ENCODE peak calls at places on chromosomes 2 and 18, in seven cellular contexts. T is foreskin fibroblast, L is GM12865, O is hepatocyte, U is endothelial cell, W is cardiac muscle cell, G is GM20000. V is an unnamed sample.

GRCh38 chr2:202911513-202912341 is at the start of the genes CARF and WDR12:
- DNase-seq in T (peak), L (peak), O (peak), U (peak), W (peak), G (peak), V (peak)

GRCh38 chr2:71681626-71682025 is 228.3 kb downstream of the DYSF start:
- DNase-seq in T (no peak), L (no peak), O (no peak), U (no peak), W (no peak), G (no peak), V (no peak)

GRCh38 chr2:73031725-73032701 is 39.5 kb downstream of the SFXN5 start:
- DNase-seq in T (no peak), L (no peak), O (peak), U (no peak), W (no peak), G (no peak), V (no peak)

GRCh38 chr18:66749475-66750035 is 145.7 kb upstream of the CDH19 start:
- DNase-seq in T (no peak), L (no peak), O (no peak), U (no peak), W (peak), G (no peak), V (no peak)

GRCh38 chr2:84729224-84729623 is 151.7 kb downstream of the TRABD2A start:
- DNase-seq in T (no peak), L (no peak), O (no peak), U (no peak), W (no peak), G (no peak), V (no peak)

GRCh38 chr2:47373747-47374146 is 29.2 kb upstream of the MSH2 start:
- DNase-seq in T (no peak), L (no peak), O (peak), U (peak), W (no peak), G (no peak), V (no peak)

GRCh38 chr2:121038831-121039230 is 246.2 kb downstream of the TFCP2L1 start:
- DNase-seq in T (peak), L (no peak), O (no peak), U (no peak), W (no peak), G (no peak), V (no peak)

GRCh38 chr2:222709191-222709891 is 37.9 kb downstream of the MOGAT1 start:
- DNase-seq in T (peak), L (peak), O (peak), U (no peak), W (peak), G (peak), V (peak)

GRCh38 chr18:36294031-36294430 is 3.5 kb upstream of the FHOD3 start:
- DNase-seq in T (peak), L (no peak), O (no peak), U (no peak), W (no peak), G (no peak), V (no peak)

GRCh38 chr18:58135170-58135569 is 91.1 kb downstream of the NEDD4L start:
- DNase-seq in T (peak), L (peak), O (no peak), U (no peak), W (peak), G (peak), V (peak)

GRCh38 chr2:42303252-42303651 is 57.8 kb downstream of the COX7A2L start:
- DNase-seq in T (no peak), L (no peak), O (no peak), U (no peak), W (no peak), G (no peak), V (no peak)

GRCh38 chr18:46917108-46917807 is at the start of the genes KATNAL2 and PIAS2:
- DNase-seq in T (peak), L (peak), O (peak), U (peak), W (peak), G (peak), V (peak)

GRCh38 chr18:56508637-56509036 is 129.8 kb downstream of the TXNL1 start:
- DNase-seq in T (no peak), L (no peak), O (no peak), U (no peak), W (peak), G (no peak), V (no peak)

GRCh38 chr2:217804786-217805678 is 197.8 kb downstream of the TNS1 start:
- DNase-seq in T (peak), L (peak), O (no peak), U (no peak), W (no peak), G (no peak), V (no peak)

GRCh38 chr2:224584111-224584764 is 925 bp downstream of the CUL3 start:
- DNase-seq in T (peak), L (peak), O (peak), U (peak), W (peak), G (no peak), V (no peak)

GRCh38 chr2:65292095-65292378 is 64.4 kb downstream of the ACTR2 start:
- DNase-seq in T (no peak), L (no peak), O (peak), U (no peak), W (no peak), G (no peak), V (no peak)

GRCh38 chr2:157443795-157444642 is at the start of gene CYTIP:
- DNase-seq in T (no peak), L (peak), O (no peak), U (no peak), W (peak), G (peak), V (no peak)

GRCh38 chr18:52070295-52070756 is 269.7 kb upstream of the DCC start:
- DNase-seq in T (no peak), L (no peak), O (peak), U (no peak), W (no peak), G (no peak), V (no peak)

GRCh38 chr2:71702971-71703898 is 249.9 kb downstream of the DYSF start:
- DNase-seq in T (no peak), L (no peak), O (no peak), U (no peak), W (no peak), G (no peak), V (no peak)

GRCh38 chr18:3380384-3380961 is 69.5 kb upstream of the TGIF1 start:
- DNase-seq in T (peak), L (no peak), O (no peak), U (no peak), W (peak), G (no peak), V (no peak)

GRCh38 chr18:74604774-74605173 is 7.1 kb downstream of the ZNF407 start:
- DNase-seq in T (peak), L (no peak), O (no peak), U (no peak), W (peak), G (no peak), V (peak)

GRCh38 chr2:145524303-145524702 is 1004.4 kb upstream of the ZEB2 start:
- DNase-seq in T (no peak), L (no peak), O (no peak), U (no peak), W (no peak), G (no peak), V (no peak)

GRCh38 chr2:43225093-43225787 is 1.2 kb downstream of the ZFP36L2 start:
- DNase-seq in T (peak), L (peak), O (peak), U (peak), W (peak), G (peak), V (no peak)

GRCh38 chr2:207418422-207418821 is 111.3 kb upstream of the CREB1 start:
- DNase-seq in T (no peak), L (no peak), O (no peak), U (no peak), W (no peak), G (no peak), V (no peak)

GRCh38 chr2:159903404-159904126 is 105.6 kb upstream of the CD302 start:
- DNase-seq in T (peak), L (peak), O (no peak), U (no peak), W (peak), G (peak), V (no peak)

GRCh38 chr2:157173740-157174184 is 83.7 kb upstream of the GALNT5 start:
- DNase-seq in T (peak), L (no peak), O (peak), U (no peak), W (peak), G (no peak), V (peak)

GRCh38 chr2:222038086-222038802 is 260.6 kb downstream of the PAX3 start:
- DNase-seq in T (peak), L (no peak), O (no peak), U (no peak), W (peak), G (no peak), V (no peak)

GRCh38 chr2:62306751-62307468 is 111.0 kb downstream of the B3GNT2 start:
- DNase-seq in T (no peak), L (peak), O (peak), U (no peak), W (peak), G (no peak), V (no peak)

GRCh38 chr2:99637157-99637697 is 147.4 kb upstream of the REV1 start:
- DNase-seq in T (no peak), L (no peak), O (no peak), U (no peak), W (no peak), G (no peak), V (no peak)

GRCh38 chr2:50902365-50902764 is 129.6 kb downstream of the NRXN1 start:
- DNase-seq in T (no peak), L (no peak), O (no peak), U (no peak), W (no peak), G (no peak), V (no peak)

GRCh38 chr2:118849226-118850170 is 2.0 kb upstream of the EN1 start:
- DNase-seq in T (peak), L (no peak), O (no peak), U (no peak), W (no peak), G (peak), V (no peak)

GRCh38 chr2:99380376-99381010 is 43.3 kb downstream of the EIF5B start:
- DNase-seq in T (no peak), L (peak), O (no peak), U (no peak), W (no peak), G (no peak), V (no peak)

GRCh38 chr2:133753665-133754064 is 185.4 kb upstream of the NCKAP5 start:
- DNase-seq in T (no peak), L (no peak), O (no peak), U (no peak), W (no peak), G (no peak), V (no peak)

GRCh38 chr2:202693503-202693902 is 58.7 kb downstream of the FAM117B start:
- DNase-seq in T (no peak), L (no peak), O (no peak), U (no peak), W (no peak), G (no peak), V (no peak)

GRCh38 chr2:24025264-24025663 is 15.4 kb downstream of the MFSD2B start:
- DNase-seq in T (no peak), L (no peak), O (no peak), U (no peak), W (no peak), G (no peak), V (no peak)

GRCh38 chr2:24026233-24026632 is 16.3 kb downstream of the MFSD2B start:
- DNase-seq in T (no peak), L (no peak), O (no peak), U (no peak), W (no peak), G (no peak), V (no peak)

GRCh38 chr2:24022975-24023575 is 13.2 kb downstream of the MFSD2B start:
- DNase-seq in T (no peak), L (no peak), O (no peak), U (no peak), W (no peak), G (no peak), V (no peak)

GRCh38 chr2:24022324-24022974 is 12.6 kb downstream of the MFSD2B start:
- DNase-seq in T (no peak), L (no peak), O (no peak), U (no peak), W (no peak), G (no peak), V (no peak)

GRCh38 chr2:24024018-24024417 is 14.1 kb downstream of the MFSD2B start:
- DNase-seq in T (peak), L (no peak), O (no peak), U (no peak), W (peak), G (no peak), V (no peak)
- TF ChIP-seq CTCF in T (peak), L (no peak), O (peak), U (no peak), W (peak), G (no peak), V (peak)

GRCh38 chr2:8489221-8489620 is 192.6 kb upstream of the ID2 start:
- DNase-seq in T (no peak), L (no peak), O (no peak), U (no peak), W (no peak), G (no peak), V (no peak)

GRCh38 chr2:8490166-8490565 is 191.7 kb upstream of the ID2 start:
- DNase-seq in T (no peak), L (no peak), O (no peak), U (no peak), W (no peak), G (no peak), V (no peak)

GRCh38 chr2:8489751-8490150 is 192.1 kb upstream of the ID2 start:
- DNase-seq in T (no peak), L (no peak), O (no peak), U (no peak), W (no peak), G (no peak), V (no peak)

GRCh38 chr2:8487461-8487932 is 194.4 kb upstream of the ID2 start:
- DNase-seq in T (no peak), L (peak), O (no peak), U (no peak), W (no peak), G (no peak), V (no peak)

DNA sequence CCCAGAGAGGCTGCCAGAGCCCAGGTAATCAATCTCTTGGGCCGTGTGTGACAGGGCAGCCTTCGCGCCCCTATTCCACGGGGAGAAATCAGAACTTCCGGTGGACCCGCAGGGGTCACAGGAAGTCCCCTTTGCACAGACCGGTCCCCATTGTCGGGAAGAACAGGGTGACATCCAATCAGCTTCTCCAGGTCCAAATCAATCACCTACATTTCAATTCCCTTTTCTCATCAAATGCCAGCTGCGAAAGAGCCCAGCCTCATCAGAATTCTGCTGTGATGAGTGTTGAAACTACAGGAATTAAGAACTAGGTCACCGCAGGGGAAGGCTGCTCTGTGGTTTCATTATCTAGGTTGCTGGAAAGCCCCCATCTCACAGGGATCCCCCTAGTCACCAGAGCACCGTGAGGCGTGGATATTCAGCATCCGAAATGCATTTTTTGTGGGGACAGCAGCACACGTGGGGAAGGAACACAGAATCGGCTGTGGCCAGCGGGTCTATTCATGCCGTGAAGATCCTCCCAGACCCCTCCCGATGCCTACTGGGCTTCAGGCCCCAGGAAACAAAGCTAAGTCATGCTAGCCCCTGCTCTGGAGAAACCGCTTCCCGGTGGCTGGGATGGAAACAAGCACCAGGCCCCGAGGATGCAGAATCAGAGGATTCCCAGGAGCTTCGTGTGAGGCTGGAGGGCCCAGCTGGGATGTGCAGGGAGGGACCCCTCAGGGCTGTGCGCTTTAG is 193.7 kb upstream of the ID2 start:
- DNase-seq in T (no peak), L (peak), O (no peak), U (no peak), W (peak), G (peak), V (no peak)
- TF ChIP-seq CTCF in T (no peak), L (no peak), O (no peak), U (no peak), W (no peak), G (no peak), V (no peak)

GRCh38 chr18:904135-905090 is at the start of gene ADCYAP1:
- DNase-seq in T (peak), L (no peak), O (peak), U (peak), W (no peak), G (no peak), V (no peak)

GRCh38 chr18:903703-904102 is 968 bp upstream of the ADCYAP1 start:
- DNase-seq in T (peak), L (peak), O (peak), U (peak), W (peak), G (peak), V (no peak)

GRCh38 chr18:901769-902168 is 2.9 kb upstream of the ADCYAP1 start:
- DNase-seq in T (no peak), L (no peak), O (no peak), U (no peak), W (no peak), G (no peak), V (no peak)

GRCh38 chr18:905307-905947 is 756 bp downstream of the ADCYAP1 start:
- DNase-seq in T (no peak), L (no peak), O (no peak), U (peak), W (no peak), G (no peak), V (no peak)

DNA sequence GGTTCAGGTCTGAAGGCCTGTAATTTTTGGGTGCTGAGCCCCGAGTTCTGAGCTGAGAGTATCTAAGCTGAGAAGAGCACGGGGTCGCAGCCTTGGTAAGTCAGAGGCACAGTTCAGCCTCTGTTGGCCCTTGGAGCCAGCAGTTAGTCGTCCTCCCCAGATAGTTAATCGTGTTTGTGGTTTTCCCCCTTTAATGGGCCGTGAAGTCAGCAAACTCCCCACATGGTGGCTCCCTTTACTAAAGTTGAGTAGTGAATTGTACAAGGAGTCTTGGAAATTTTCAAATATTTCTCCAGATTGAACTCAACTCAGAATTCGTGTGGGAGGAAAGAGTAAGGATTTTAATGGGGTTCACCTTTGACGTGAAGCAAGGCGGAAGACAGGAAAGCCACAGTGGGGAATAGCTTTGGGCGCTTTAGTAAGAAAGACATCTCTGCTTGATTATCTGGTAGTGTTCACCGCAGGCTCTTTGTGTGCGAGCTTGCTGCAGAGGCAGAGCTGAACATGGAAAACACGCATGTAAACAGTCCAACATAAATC is 2.4 kb upstream of the ADCYAP1 start:
- DNase-seq in T (no peak), L (no peak), O (peak), U (no peak), W (peak), G (no peak), V (no peak)
- TF ChIP-seq CTCF in T (peak), L (no peak), O (peak), U (no peak), W (peak), G (no peak), V (no peak)

DNA sequence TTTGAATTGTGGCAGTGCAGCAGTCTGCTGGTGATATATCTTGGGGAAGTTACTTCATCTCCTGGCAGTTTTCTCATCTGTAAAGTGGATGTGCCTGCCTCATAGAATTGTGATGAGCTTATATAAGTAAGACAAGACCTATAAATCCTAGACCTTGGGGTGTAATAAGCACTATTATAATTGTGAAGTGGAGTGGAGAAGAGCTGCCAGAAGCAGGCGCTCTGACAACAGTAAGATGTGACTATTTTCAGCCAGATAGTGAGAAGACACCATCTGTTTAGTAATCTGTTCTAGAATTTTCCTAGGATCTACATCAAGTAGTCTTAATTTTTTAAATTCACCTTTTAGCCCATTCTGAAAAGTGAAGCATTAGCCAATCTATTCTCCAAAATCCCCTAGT is 85.6 kb upstream of the TSPYL6 start:
- DNase-seq in T (no peak), L (no peak), O (no peak), U (no peak), W (peak), G (no peak), V (no peak)
- TF ChIP-seq CTCF in T (no peak), L (no peak), O (peak), U (no peak), W (peak), G (no peak), V (no peak)

DNA sequence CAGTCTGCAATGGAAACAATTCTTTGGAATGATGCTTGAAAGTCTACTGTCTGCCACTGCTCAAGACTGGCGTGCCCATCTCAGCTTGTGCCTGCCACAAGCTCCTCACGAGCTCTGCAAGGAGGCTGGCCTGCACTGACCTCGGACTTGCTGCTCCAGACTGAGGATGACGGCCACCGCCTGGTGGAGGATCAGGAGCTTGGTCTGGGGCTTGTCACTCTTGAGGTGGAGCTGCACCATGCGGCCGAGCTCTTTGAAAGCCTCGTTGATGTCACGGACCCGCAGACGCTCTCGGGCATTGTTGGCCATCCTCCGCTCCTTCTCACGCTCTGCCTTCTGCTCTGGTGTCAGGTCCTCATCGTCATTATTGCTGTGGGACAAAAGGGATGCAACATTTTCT is 269.4 kb upstream of the CCDC68 start:
- DNase-seq in T (peak), L (no peak), O (peak), U (no peak), W (no peak), G (no peak), V (no peak)
- TF ChIP-seq CTCF in T (no peak), L (no peak), O (no peak), U (no peak), W (no peak), G (no peak), V (peak)